ENCODE peak calls at places on chromosomes 3 and 15, in five cellular contexts. One of them, this sample, is unnamed.

GRCh38 chr3:43256714-43257461 is 29.5 kb upstream of the SNRK start:
- DNase-seq in LNCaP clone FGC: no peak
- DNase-seq in nephron progenitor cell: no peak
- DNase-seq in GM20000: no peak
- DNase-seq in fibroblast of mammary gland: no peak
- DNase-seq in this sample: no peak

GRCh38 chr15:66454143-66454542 is 43.4 kb downstream of the SNAPC5 start:
- DNase-seq in LNCaP clone FGC: no peak
- DNase-seq in nephron progenitor cell: no peak
- DNase-seq in GM20000: no peak
- DNase-seq in fibroblast of mammary gland: peak
- DNase-seq in this sample: no peak

GRCh38 chr3:16028604-16029003 is 145.9 kb upstream of the GALNT15 start:
- DNase-seq in LNCaP clone FGC: no peak
- DNase-seq in nephron progenitor cell: no peak
- DNase-seq in GM20000: no peak
- DNase-seq in fibroblast of mammary gland: peak
- DNase-seq in this sample: no peak

GRCh38 chr3:183698760-183699159 is 1.2 kb downstream of the YEATS2 start:
- DNase-seq in LNCaP clone FGC: no peak
- DNase-seq in nephron progenitor cell: no peak
- DNase-seq in GM20000: peak
- DNase-seq in fibroblast of mammary gland: peak
- DNase-seq in this sample: no peak

GRCh38 chr3:147428396-147429153 is 19.4 kb downstream of the ZIC1 start:
- DNase-seq in LNCaP clone FGC: no peak
- DNase-seq in nephron progenitor cell: no peak
- DNase-seq in GM20000: no peak
- DNase-seq in fibroblast of mammary gland: no peak
- DNase-seq in this sample: no peak

GRCh38 chr3:39180546-39181346 is 11.6 kb downstream of the XIRP1 start:
- DNase-seq in LNCaP clone FGC: peak
- DNase-seq in nephron progenitor cell: peak
- DNase-seq in GM20000: peak
- DNase-seq in fibroblast of mammary gland: peak
- DNase-seq in this sample: peak

GRCh38 chr3:120420855-120421570 is 29.8 kb downstream of the FSTL1 start:
- DNase-seq in LNCaP clone FGC: no peak
- DNase-seq in nephron progenitor cell: no peak
- DNase-seq in GM20000: no peak
- DNase-seq in fibroblast of mammary gland: peak
- DNase-seq in this sample: no peak

GRCh38 chr3:52800079-52800478 is 5.5 kb downstream of the ITIH3 start:
- DNase-seq in LNCaP clone FGC: no peak
- DNase-seq in nephron progenitor cell: no peak
- DNase-seq in GM20000: no peak
- DNase-seq in fibroblast of mammary gland: peak
- DNase-seq in this sample: no peak

GRCh38 chr3:59101091-59101738 is 51.4 kb upstream of the CFAP20DC start:
- DNase-seq in LNCaP clone FGC: no peak
- DNase-seq in nephron progenitor cell: no peak
- DNase-seq in GM20000: no peak
- DNase-seq in fibroblast of mammary gland: no peak
- DNase-seq in this sample: no peak

GRCh38 chr3:176526194-176526593 is 671.1 kb downstream of the TBL1XR1 start:
- DNase-seq in LNCaP clone FGC: no peak
- DNase-seq in nephron progenitor cell: no peak
- DNase-seq in GM20000: no peak
- DNase-seq in fibroblast of mammary gland: no peak
- DNase-seq in this sample: no peak

GRCh38 chr3:179589143-179589542 is 15.3 kb downstream of the MRPL47 start:
- DNase-seq in LNCaP clone FGC: no peak
- DNase-seq in nephron progenitor cell: no peak
- DNase-seq in GM20000: peak
- DNase-seq in fibroblast of mammary gland: peak
- DNase-seq in this sample: no peak

GRCh38 chr3:100002599-100003350 is 111.5 kb downstream of the FILIP1L start:
- DNase-seq in LNCaP clone FGC: peak
- DNase-seq in nephron progenitor cell: no peak
- DNase-seq in GM20000: no peak
- DNase-seq in fibroblast of mammary gland: peak
- DNase-seq in this sample: peak

GRCh38 chr3:161401389-161401788 is 30.1 kb upstream of the SPTSSB start:
- DNase-seq in LNCaP clone FGC: no peak
- DNase-seq in nephron progenitor cell: no peak
- DNase-seq in GM20000: no peak
- DNase-seq in fibroblast of mammary gland: peak
- DNase-seq in this sample: no peak

GRCh38 chr3:184774996-184775715 is 36.8 kb upstream of the VPS8 start:
- DNase-seq in LNCaP clone FGC: no peak
- DNase-seq in nephron progenitor cell: no peak
- DNase-seq in GM20000: no peak
- DNase-seq in fibroblast of mammary gland: no peak
- DNase-seq in this sample: no peak

GRCh38 chr3:12750223-12750622 is 8.8 kb downstream of the TMEM40 start:
- DNase-seq in LNCaP clone FGC: peak
- DNase-seq in nephron progenitor cell: no peak
- DNase-seq in GM20000: no peak
- DNase-seq in fibroblast of mammary gland: peak
- DNase-seq in this sample: peak

GRCh38 chr3:38551026-38551832 is 55.1 kb downstream of the EXOG start:
- DNase-seq in LNCaP clone FGC: no peak
- DNase-seq in nephron progenitor cell: no peak
- DNase-seq in GM20000: no peak
- DNase-seq in fibroblast of mammary gland: no peak
- DNase-seq in this sample: no peak

GRCh38 chr3:37125702-37126101 is 48.7 kb downstream of the LRRFIP2 start:
- DNase-seq in LNCaP clone FGC: no peak
- DNase-seq in nephron progenitor cell: no peak
- DNase-seq in GM20000: no peak
- DNase-seq in fibroblast of mammary gland: no peak
- DNase-seq in this sample: no peak

GRCh38 chr3:161096771-161097367 is 8.3 kb downstream of the B3GALNT1 start:
- DNase-seq in LNCaP clone FGC: no peak
- DNase-seq in nephron progenitor cell: no peak
- DNase-seq in GM20000: no peak
- DNase-seq in fibroblast of mammary gland: no peak
- DNase-seq in this sample: peak

GRCh38 chr3:58009749-58010535 is 1.7 kb downstream of the FLNB start:
- DNase-seq in LNCaP clone FGC: peak
- DNase-seq in nephron progenitor cell: no peak
- DNase-seq in GM20000: no peak
- DNase-seq in fibroblast of mammary gland: no peak
- DNase-seq in this sample: peak

GRCh38 chr3:57434041-57434440 is 110.1 kb downstream of the DNAH12 start:
- DNase-seq in LNCaP clone FGC: peak
- DNase-seq in nephron progenitor cell: peak
- DNase-seq in GM20000: no peak
- DNase-seq in fibroblast of mammary gland: peak
- DNase-seq in this sample: peak

GRCh38 chr3:197750396-197750831 is 731 bp downstream of the FYTTD1 start:
- DNase-seq in LNCaP clone FGC: no peak
- DNase-seq in nephron progenitor cell: peak
- DNase-seq in GM20000: peak
- DNase-seq in fibroblast of mammary gland: peak
- DNase-seq in this sample: peak
- TF ChIP-seq CTCF in LNCaP clone FGC: no peak
- TF ChIP-seq CTCF in nephron progenitor cell: no peak
- TF ChIP-seq CTCF in GM20000: no peak
- TF ChIP-seq CTCF in fibroblast of mammary gland: no peak
- TF ChIP-seq CTCF in this sample: no peak

GRCh38 chr3:156862338-156862737 is 36.2 kb downstream of the LEKR1 start:
- DNase-seq in LNCaP clone FGC: no peak
- DNase-seq in nephron progenitor cell: no peak
- DNase-seq in GM20000: no peak
- DNase-seq in fibroblast of mammary gland: no peak
- DNase-seq in this sample: no peak

GRCh38 chr3:156860873-156861272 is 34.7 kb downstream of the LEKR1 start:
- DNase-seq in LNCaP clone FGC: no peak
- DNase-seq in nephron progenitor cell: no peak
- DNase-seq in GM20000: no peak
- DNase-seq in fibroblast of mammary gland: no peak
- DNase-seq in this sample: no peak

GRCh38 chr3:156867174-156867573 is 41.0 kb downstream of the LEKR1 start:
- DNase-seq in LNCaP clone FGC: no peak
- DNase-seq in nephron progenitor cell: no peak
- DNase-seq in GM20000: no peak
- DNase-seq in fibroblast of mammary gland: no peak
- DNase-seq in this sample: no peak

DNA sequence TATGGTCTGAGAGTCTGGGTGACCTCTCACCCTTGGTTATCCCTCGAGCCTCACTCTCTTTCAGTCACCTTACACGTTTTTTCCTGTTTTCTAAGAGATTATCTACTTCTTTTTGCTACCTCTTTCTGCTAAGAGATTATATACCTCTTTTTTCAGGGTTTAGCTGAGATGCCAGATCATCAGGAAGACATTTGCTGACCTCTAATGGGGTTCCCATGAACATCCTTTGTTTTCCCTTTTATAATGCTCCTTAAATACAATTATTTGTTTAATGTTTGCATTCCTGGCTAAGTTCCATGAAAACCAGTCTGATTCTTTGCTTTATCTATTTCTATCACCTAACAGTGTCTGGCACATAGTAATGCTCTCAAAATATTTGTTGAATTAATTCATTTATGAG is 39.6 kb downstream of the LEKR1 start:
- DNase-seq in LNCaP clone FGC: peak
- DNase-seq in nephron progenitor cell: no peak
- DNase-seq in GM20000: no peak
- DNase-seq in fibroblast of mammary gland: peak
- DNase-seq in this sample: no peak
- TF ChIP-seq CTCF in LNCaP clone FGC: peak
- TF ChIP-seq CTCF in nephron progenitor cell: no peak
- TF ChIP-seq CTCF in GM20000: no peak
- TF ChIP-seq CTCF in fibroblast of mammary gland: peak
- TF ChIP-seq CTCF in this sample: no peak

DNA sequence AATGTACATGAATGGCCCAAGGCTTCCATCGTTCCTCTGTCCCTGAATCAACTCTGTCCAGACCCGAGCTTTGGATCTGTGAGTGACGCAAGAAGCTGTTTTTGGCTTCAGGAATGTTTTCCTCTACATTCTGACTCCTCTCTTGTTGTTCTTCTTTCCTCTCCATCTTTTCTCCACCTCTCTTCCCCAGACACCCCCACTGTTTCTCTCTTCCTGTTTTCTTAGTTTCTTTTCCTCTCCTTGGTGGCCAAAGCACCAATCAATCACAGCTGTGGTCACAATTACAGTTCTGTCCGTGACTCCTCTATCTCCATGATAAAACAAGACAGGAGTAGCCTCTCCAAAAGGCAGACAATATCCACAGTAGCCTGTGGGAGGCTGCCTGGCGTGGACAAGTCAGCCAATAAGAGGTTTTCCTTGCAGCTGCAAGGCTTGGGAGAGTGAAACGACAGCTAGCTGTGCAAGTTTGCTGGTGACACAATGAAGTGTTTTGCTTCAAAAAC is 4.9 kb upstream of the TMEM212 start:
- DNase-seq in LNCaP clone FGC: no peak
- DNase-seq in nephron progenitor cell: peak
- DNase-seq in GM20000: no peak
- DNase-seq in fibroblast of mammary gland: peak
- DNase-seq in this sample: no peak
- TF ChIP-seq CTCF in LNCaP clone FGC: no peak
- TF ChIP-seq CTCF in nephron progenitor cell: no peak
- TF ChIP-seq CTCF in GM20000: no peak
- TF ChIP-seq CTCF in fibroblast of mammary gland: peak
- TF ChIP-seq CTCF in this sample: no peak

GRCh38 chr3:190883141-190883540 is 20.6 kb upstream of the GMNC start:
- DNase-seq in LNCaP clone FGC: no peak
- DNase-seq in nephron progenitor cell: no peak
- DNase-seq in GM20000: no peak
- DNase-seq in fibroblast of mammary gland: no peak
- DNase-seq in this sample: no peak

DNA sequence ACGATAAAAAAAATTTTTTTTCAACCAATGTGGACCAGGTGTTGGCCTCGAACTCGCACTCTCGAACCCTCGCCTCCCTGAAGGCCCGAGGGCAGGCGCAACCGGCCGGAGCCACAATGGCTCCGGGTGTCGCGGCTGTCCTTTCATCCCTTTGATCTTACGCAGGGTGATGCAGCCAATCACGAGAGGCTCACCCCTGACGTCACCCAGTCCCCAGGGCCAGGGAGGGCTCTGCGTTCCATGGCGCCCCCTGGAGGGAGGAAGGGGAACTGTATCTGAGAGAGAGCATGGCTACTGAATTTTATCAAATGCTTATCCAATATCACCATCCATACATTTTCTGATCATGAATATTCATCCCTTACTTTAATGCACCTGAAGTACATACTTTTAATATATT is 15.4 kb upstream of the GMNC start:
- DNase-seq in LNCaP clone FGC: no peak
- DNase-seq in nephron progenitor cell: no peak
- DNase-seq in GM20000: no peak
- DNase-seq in fibroblast of mammary gland: no peak
- DNase-seq in this sample: no peak
- TF ChIP-seq CTCF in LNCaP clone FGC: peak
- TF ChIP-seq CTCF in nephron progenitor cell: no peak
- TF ChIP-seq CTCF in GM20000: peak
- TF ChIP-seq CTCF in fibroblast of mammary gland: peak
- TF ChIP-seq CTCF in this sample: peak

This sample was measured in Calu3.